ENCODE peak calls at places on chromosomes 5 and 9, in nine cellular contexts. N is thyroid gland, H is sigmoid colon, U is heart left ventricle, F is HCT116, C is body of pancreas, M is spleen, Q is GM12891, W is prostate gland. A is an unnamed sample.

GRCh38 chr5:136308396-136308795 is 56.9 kb downstream of the TRPC7 start:
- DNase-seq in F (no peak), H (no peak), M (no peak), U (no peak), C (no peak), Q (no peak), N (no peak), W (no peak), A (no peak)

GRCh38 chr9:92120138-92120537 is 4.9 kb upstream of the SPTLC1 start:
- DNase-seq in U (no peak), Q (no peak), H (no peak), C (no peak), N (no peak), M (no peak), F (no peak), W (no peak), A (no peak)

GRCh38 chr9:7656648-7657047 is 142.9 kb downstream of the DMAC1 start:
- DNase-seq in H (no peak), W (peak; percentile 4), Q (no peak), C (peak; percentile 16), N (no peak), U (no peak), F (no peak), M (no peak), A (no peak)

GRCh38 chr5:120684749-120685415 is 220.8 kb downstream of the PRR16 start:
- DNase-seq in H (no peak), Q (no peak), U (no peak), F (no peak), N (no peak), W (no peak), M (no peak), C (no peak), A (no peak)

GRCh38 chr5:102875672-102876071 is 120.6 kb downstream of the PAM start:
- DNase-seq in N (no peak), F (no peak), Q (no peak), C (no peak), M (no peak), U (no peak), H (no peak), W (no peak), A (no peak)

GRCh38 chr9:91839926-91840464 is 110.0 kb downstream of the ROR2 start:
- DNase-seq in H (peak; percentile 71), U (peak; percentile 13), Q (no peak), F (no peak), M (peak; percentile 62), C (no peak), N (no peak), W (no peak), A (no peak)

GRCh38 chr9:108093773-108094675 is 604.5 kb upstream of the KLF4 start:
- DNase-seq in N (no peak), Q (no peak), M (no peak), U (no peak), W (no peak), F (peak; percentile 97), C (peak; percentile 22), H (no peak), A (peak; percentile 35)

GRCh38 chr5:177098103-177098771 is 11.5 kb downstream of the FGFR4 start:
- DNase-seq in H (no peak), M (no peak), U (no peak), W (no peak), C (no peak), F (no peak), N (no peak), Q (no peak), A (no peak)

GRCh38 chr5:131357739-131358561 is 94.1 kb downstream of the CDC42SE2 start:
- DNase-seq in Q (no peak), M (no peak), F (no peak), N (no peak), C (no peak), W (no peak), U (no peak), H (no peak), A (no peak)

GRCh38 chr5:131366428-131366827 is 102.6 kb downstream of the CDC42SE2 start:
- DNase-seq in U (no peak), W (no peak), F (no peak), N (no peak), M (no peak), Q (no peak), C (no peak), H (no peak), A (no peak)

GRCh38 chr5:131363811-131364506 is 100.1 kb downstream of the CDC42SE2 start:
- DNase-seq in Q (no peak), W (no peak), H (no peak), C (no peak), F (no peak), M (no peak), N (no peak), U (no peak), A (no peak)

GRCh38 chr5:131364507-131365050 is 100.7 kb downstream of the CDC42SE2 start:
- DNase-seq in U (no peak), Q (no peak), M (no peak), H (no peak), F (no peak), C (no peak), N (no peak), W (no peak), A (no peak)

GRCh38 chr5:131361677-131362315 is 97.9 kb downstream of the CDC42SE2 start:
- DNase-seq in C (no peak), H (no peak), W (no peak), Q (no peak), F (no peak), M (no peak), U (no peak), N (no peak), A (no peak)
- TF ChIP-seq POLR2A in C (no peak), H (no peak), W (no peak), Q (no peak), F (no peak), M (no peak), U (no peak), N (no peak), A (no peak)

GRCh38 chr5:10036136-10036535 is 213.6 kb downstream of the ATPSCKMT start:
- DNase-seq in U (no peak), N (no peak), Q (no peak), H (no peak), M (no peak), W (no peak), C (no peak), F (no peak), A (no peak)

GRCh38 chr5:10034008-10034407 is 215.7 kb downstream of the ATPSCKMT start:
- DNase-seq in M (no peak), F (no peak), N (no peak), H (no peak), C (no peak), W (no peak), U (peak; percentile 74), Q (no peak), A (no peak)

GRCh38 chr5:10031817-10032216 is 217.9 kb downstream of the ATPSCKMT start:
- DNase-seq in U (no peak), N (no peak), Q (no peak), W (no peak), M (no peak), F (no peak), H (no peak), C (no peak), A (no peak)

DNA sequence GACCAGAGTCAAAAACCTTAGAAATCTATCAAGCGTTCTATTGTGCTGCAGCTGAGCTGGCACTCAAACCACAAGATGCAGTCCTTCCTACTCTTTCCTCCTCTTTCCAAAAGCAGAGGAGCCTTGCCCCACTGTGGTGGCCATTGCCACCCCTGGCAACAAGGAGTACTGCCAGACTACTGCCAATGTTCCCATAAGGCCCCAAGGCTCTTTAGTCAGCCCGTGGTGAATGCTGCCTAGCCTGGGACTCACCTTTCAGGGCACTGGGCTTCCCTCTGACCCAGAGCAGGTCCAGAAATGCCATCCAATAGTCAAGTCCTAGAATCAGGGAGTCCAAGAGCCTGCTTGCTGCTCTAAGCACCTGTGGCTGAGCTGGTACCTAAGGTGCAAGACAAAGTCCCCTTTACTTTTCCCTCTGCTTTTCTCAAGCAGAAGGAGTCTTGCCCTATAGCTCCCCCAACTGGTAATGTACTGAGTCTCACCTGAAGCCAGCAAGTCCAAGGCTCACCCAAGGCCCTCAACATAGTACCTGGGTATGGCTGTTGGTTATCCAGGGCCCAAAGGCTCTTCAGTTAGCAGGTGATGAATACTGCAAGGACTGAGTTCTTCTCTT is 219.4 kb downstream of the ATPSCKMT start:
- DNase-seq in F (peak; percentile 23), H (no peak), C (no peak), Q (no peak), N (no peak), W (no peak), M (no peak), U (no peak), A (no peak)
- TF ChIP-seq POLR2A in F (no peak), H (no peak), C (no peak), Q (no peak), N (no peak), W (no peak), M (no peak), U (no peak), A (no peak)

GRCh38 chr5:150153957-150154617 is 1.6 kb downstream of the PDGFRB start:
- DNase-seq in Q (no peak), W (no peak), N (no peak), F (no peak), C (no peak), M (no peak), U (no peak), H (no peak), A (no peak)
- TF ChIP-seq POLR2A in Q (no peak), W (no peak), N (no peak), F (no peak), C (peak; percentile 11), M (no peak), U (no peak), H (no peak), A (peak; percentile 28)

GRCh38 chr9:114365194-114365593 is 22.6 kb downstream of the AKNA start:
- DNase-seq in W (no peak), F (no peak), Q (no peak), H (no peak), N (no peak), M (no peak), U (no peak), C (no peak), A (no peak)

GRCh38 chr9:114367406-114367805 is 20.4 kb downstream of the AKNA start:
- DNase-seq in C (no peak), U (no peak), M (peak; percentile 80), F (no peak), Q (no peak), N (no peak), H (no peak), W (no peak), A (no peak)

GRCh38 chr9:114364528-114365041 is 23.2 kb downstream of the AKNA start:
- DNase-seq in U (no peak), N (no peak), F (no peak), C (peak; percentile 22), Q (no peak), W (no peak), H (no peak), M (no peak), A (no peak)

GRCh38 chr9:114367823-114368609 is 19.8 kb downstream of the AKNA start:
- DNase-seq in Q (no peak), U (no peak), C (no peak), W (no peak), N (no peak), M (peak; percentile 84), H (no peak), F (no peak), A (no peak)

DNA sequence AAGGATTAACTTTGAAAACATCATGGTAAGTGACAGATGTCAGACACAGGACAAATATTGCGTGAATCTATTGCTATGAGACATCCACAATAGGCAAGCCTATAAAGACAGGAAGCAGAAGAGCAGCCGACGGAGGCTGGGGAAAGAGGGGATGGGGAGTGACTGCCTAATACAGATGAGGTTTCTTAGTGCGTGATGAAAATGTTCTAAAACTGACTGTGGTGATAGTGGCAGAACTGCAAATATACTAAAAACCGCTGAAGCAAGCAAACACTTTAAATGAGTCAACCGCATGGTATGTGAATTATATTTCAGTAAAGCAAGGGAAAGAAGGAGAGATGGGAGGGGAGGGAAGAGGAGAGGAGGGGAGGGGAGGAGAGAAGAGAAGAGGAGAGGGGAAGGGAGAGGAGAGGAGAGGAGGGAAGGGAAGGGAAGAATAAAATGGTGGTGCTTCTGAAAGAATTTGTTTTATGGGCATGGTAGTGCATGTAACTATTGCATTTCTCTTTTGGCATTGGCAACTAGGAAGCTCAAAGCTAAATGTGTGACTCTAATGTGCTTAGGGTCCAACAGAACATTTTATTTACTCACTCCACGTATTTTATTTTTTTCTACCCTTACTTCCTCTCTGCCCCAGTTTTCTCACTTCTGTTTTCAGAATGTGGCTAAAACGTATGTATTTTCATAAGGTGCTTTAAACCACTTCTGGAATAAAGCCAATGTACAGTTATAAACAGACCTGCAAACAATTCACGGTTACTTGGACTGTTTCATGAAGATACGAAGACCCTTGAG is 21.3 kb downstream of the AKNA start:
- DNase-seq in M (no peak), N (no peak), F (no peak), C (peak; percentile 52), H (no peak), W (no peak), U (no peak), Q (no peak), A (peak; percentile 36)
- TF ChIP-seq POLR2A in M (no peak), N (no peak), F (no peak), C (no peak), H (no peak), W (no peak), U (no peak), Q (no peak), A (no peak)

A was measured in H54.